ENCODE peak calls at places on chromosomes 4 and X, in six cellular contexts. S is NCI-H1436; Z is PC-3; Q is activated CD4-positive, alpha-beta T cell treated with anti-CD3 and anti-CD28 coated beads, Interleukin-2, amount 10 ng/mL, durations not matched to agents 7 days and 5 days; I is activated CD4-positive, CD25-positive, alpha-beta regulatory T cell treated with anti-CD3 and anti-CD28 coated beads, Interleukin-2, amount 50 U/mL, for 72 hours; U is glutamatergic neuron. P is an unnamed sample.

GRCh38 chrX:141632124-141632523 is 42.6 kb downstream of the SPANXA2 start:
- DNase-seq in S (no peak), I (no peak), Z (no peak), U (no peak), Q (no peak), P (no peak)

GRCh38 chr4:169620846-169621228 is 459 bp downstream of the CLCN3 start:
- DNase-seq in I (no peak), Z (peak; percentile 10), U (no peak), S (no peak), Q (peak; percentile 41), P (no peak)

GRCh38 chr4:78510681-78511080 is 40.9 kb upstream of the ANXA3 start:
- DNase-seq in U (no peak), Q (no peak), I (no peak), Z (no peak), S (no peak), P (no peak)

GRCh38 chrX:105502336-105502735 is 281.8 kb upstream of the TEX13A start:
- DNase-seq in U (no peak), Q (no peak), Z (peak; percentile 2), S (no peak), I (no peak), P (no peak)

GRCh38 chr4:176999943-177000543 is 207.3 kb upstream of the VEGFC start:
- DNase-seq in I (no peak), U (no peak), Q (no peak), S (no peak), Z (peak; percentile 90), P (no peak)

GRCh38 chr4:168451744-168452394 is 28.4 kb downstream of the DDX60L start:
- DNase-seq in Q (no peak), U (no peak), I (no peak), S (no peak), Z (peak; percentile 84), P (no peak)

GRCh38 chrX:37976153-37976552 is 30.2 kb upstream of the SYTL5 start:
- DNase-seq in S (no peak), Z (no peak), U (no peak), I (no peak), Q (no peak), P (no peak)

GRCh38 chrX:81174286-81174685 is 27.4 kb downstream of the HMGN5 start:
- DNase-seq in U (no peak), I (no peak), Z (peak; percentile 71), Q (no peak), S (no peak), P (peak; percentile 14)

GRCh38 chrX:42691196-42691595 is 86.8 kb downstream of the PPP1R2C start:
- DNase-seq in U (no peak), Q (no peak), I (no peak), S (no peak), Z (no peak), P (no peak)

GRCh38 chr4:86302242-86302641 is 57.6 kb downstream of the MAPK10 start:
- DNase-seq in S (peak; percentile 11), Q (no peak), I (no peak), U (no peak), Z (no peak), P (peak; percentile 80)

GRCh38 chrX:122816288-122816687 is 367.8 kb upstream of the GRIA3 start:
- DNase-seq in I (no peak), U (no peak), S (no peak), Z (no peak), Q (no peak), P (no peak)

P was measured in NCI-H2081 treated with DMSO at 0.1 percent for 48 hours.